ENCODE peak calls at places on chromosomes 5 and 9, in five cellular contexts. D is renal cortical epithelial cell; E is adipocyte; P is HFFc6; T is CD8-positive, alpha-beta T cell. Z is an unnamed sample.

GRCh38 chr5:89936576-89936975 is 473.0 kb downstream of the CETN3 start:
- DNase-seq in D (no peak), E (no peak), T (no peak), P (no peak), Z (no peak)

GRCh38 chr5:141641634-141642278 is 5.0 kb downstream of the RELL2 start:
- DNase-seq in T (no peak), D (peak), E (peak), P (peak), Z (peak)

GRCh38 chr5:150162142-150162513 is 4.5 kb upstream of the CDX1 start:
- DNase-seq in T (no peak), P (no peak), E (no peak), D (no peak), Z (no peak)

GRCh38 chr5:6675784-6676499 is 37.3 kb upstream of the TENT4A start:
- DNase-seq in D (no peak), T (no peak), E (no peak), P (no peak), Z (no peak)

GRCh38 chr9:115118471-115119156 is 657 bp upstream of the TNC start:
- DNase-seq in T (no peak), E (peak), P (peak), D (peak), Z (peak)

GRCh38 chr9:14031015-14031414 is 282.9 kb downstream of the NFIB start:
- DNase-seq in D (peak), T (no peak), E (peak), P (no peak), Z (no peak)

GRCh38 chr5:159752622-159753275 is 163.5 kb upstream of the ADRA1B start:
- DNase-seq in P (no peak), E (no peak), T (no peak), D (no peak), Z (no peak)

GRCh38 chr5:141766152-141766551 is 84.1 kb upstream of the ARAP3 start:
- DNase-seq in D (no peak), T (no peak), P (no peak), E (no peak), Z (no peak)

GRCh38 chr9:88954073-88954472 is 37.2 kb upstream of the S1PR3 start:
- DNase-seq in T (no peak), E (peak), D (peak), P (peak), Z (no peak)

GRCh38 chr5:2136728-2137333 is 254.1 kb upstream of the IRX4 start:
- DNase-seq in P (no peak), D (no peak), E (no peak), T (no peak), Z (no peak)

GRCh38 chr5:159310492-159310891 is 19.8 kb downstream of the IL12B start:
- DNase-seq in T (peak), E (no peak), D (peak), P (no peak), Z (no peak)

GRCh38 chr5:164475339-164475977 is 970.0 kb downstream of the MAT2B start:
- DNase-seq in T (no peak), P (no peak), D (peak), E (peak), Z (no peak)

GRCh38 chr5:177043958-177044357 is 21.5 kb downstream of the ZNF346 start:
- DNase-seq in T (no peak), P (no peak), D (no peak), E (no peak), Z (no peak)

GRCh38 chr5:75021800-75022199 is 30.6 kb downstream of the GCNT4 start:
- DNase-seq in D (no peak), P (no peak), E (no peak), T (no peak), Z (no peak)

Z was measured in RCC 7860.